ENCODE peak calls at places on chromosomes 13 and 19, in eight cellular contexts. One of them, this sample, is unnamed.

GRCh38 chr19:40217027-40217810 is 965 bp downstream of the TTC9B start:
- DNase-seq in GM19239: no peak
- DNase-seq in esophagus squamous epithelium: no peak
- DNase-seq in amniotic stem cell: no peak
- DNase-seq in HTR-8/SVneo: no peak
- DNase-seq in transverse colon: peak
- DNase-seq in effector CD8-positive, alpha-beta T cell: no peak
- DNase-seq in HFF-Myc: no peak
- DNase-seq in this sample: no peak

GRCh38 chr19:17246681-17247425 is 1.1 kb upstream of the NR2F6 start:
- DNase-seq in transverse colon: peak
- DNase-seq in GM19239: no peak
- DNase-seq in HTR-8/SVneo: no peak
- DNase-seq in effector CD8-positive, alpha-beta T cell: no peak
- DNase-seq in esophagus squamous epithelium: no peak
- DNase-seq in amniotic stem cell: no peak
- DNase-seq in HFF-Myc: no peak
- DNase-seq in this sample: peak

GRCh38 chr19:44697670-44698034 is 1.3 kb upstream of the CEACAM16 start:
- DNase-seq in HTR-8/SVneo: no peak
- DNase-seq in HFF-Myc: no peak
- DNase-seq in effector CD8-positive, alpha-beta T cell: no peak
- DNase-seq in esophagus squamous epithelium: no peak
- DNase-seq in amniotic stem cell: no peak
- DNase-seq in transverse colon: no peak
- DNase-seq in GM19239: no peak
- DNase-seq in this sample: no peak

GRCh38 chr13:41356788-41357187 is 45.7 kb downstream of the NAA16 start:
- DNase-seq in esophagus squamous epithelium: no peak
- DNase-seq in GM19239: no peak
- DNase-seq in transverse colon: no peak
- DNase-seq in HTR-8/SVneo: no peak
- DNase-seq in effector CD8-positive, alpha-beta T cell: no peak
- DNase-seq in amniotic stem cell: no peak
- DNase-seq in HFF-Myc: no peak
- DNase-seq in this sample: no peak

GRCh38 chr13:31670831-31671617 is 68.3 kb upstream of the RXFP2 start:
- DNase-seq in transverse colon: no peak
- DNase-seq in effector CD8-positive, alpha-beta T cell: no peak
- DNase-seq in amniotic stem cell: no peak
- DNase-seq in GM19239: no peak
- DNase-seq in esophagus squamous epithelium: no peak
- DNase-seq in HFF-Myc: peak
- DNase-seq in HTR-8/SVneo: no peak
- DNase-seq in this sample: no peak

GRCh38 chr19:15303105-15303780 is 29.1 kb downstream of the BRD4 start:
- DNase-seq in effector CD8-positive, alpha-beta T cell: no peak
- DNase-seq in GM19239: no peak
- DNase-seq in amniotic stem cell: no peak
- DNase-seq in esophagus squamous epithelium: no peak
- DNase-seq in HTR-8/SVneo: no peak
- DNase-seq in HFF-Myc: no peak
- DNase-seq in transverse colon: no peak
- DNase-seq in this sample: no peak

GRCh38 chr19:29098863-29099481 is 114.0 kb downstream of the UQCRFS1 start:
- DNase-seq in transverse colon: peak
- DNase-seq in esophagus squamous epithelium: no peak
- DNase-seq in amniotic stem cell: no peak
- DNase-seq in HFF-Myc: peak
- DNase-seq in GM19239: no peak
- DNase-seq in effector CD8-positive, alpha-beta T cell: no peak
- DNase-seq in HTR-8/SVneo: peak
- DNase-seq in this sample: no peak

GRCh38 chr13:114124921-114125320 is 7.5 kb downstream of the RASA3 start:
- DNase-seq in GM19239: no peak
- DNase-seq in transverse colon: no peak
- DNase-seq in effector CD8-positive, alpha-beta T cell: peak
- DNase-seq in HFF-Myc: no peak
- DNase-seq in HTR-8/SVneo: no peak
- DNase-seq in amniotic stem cell: peak
- DNase-seq in esophagus squamous epithelium: no peak
- DNase-seq in this sample: no peak

GRCh38 chr13:44763604-44764311 is 187.6 kb upstream of the TSC22D1 start:
- DNase-seq in transverse colon: peak
- DNase-seq in effector CD8-positive, alpha-beta T cell: no peak
- DNase-seq in esophagus squamous epithelium: no peak
- DNase-seq in HTR-8/SVneo: no peak
- DNase-seq in amniotic stem cell: no peak
- DNase-seq in HFF-Myc: no peak
- DNase-seq in GM19239: no peak
- DNase-seq in this sample: no peak

GRCh38 chr13:97889803-97890202 is 63.7 kb upstream of the IPO5 start:
- DNase-seq in HFF-Myc: no peak
- DNase-seq in amniotic stem cell: no peak
- DNase-seq in GM19239: no peak
- DNase-seq in HTR-8/SVneo: no peak
- DNase-seq in effector CD8-positive, alpha-beta T cell: no peak
- DNase-seq in esophagus squamous epithelium: no peak
- DNase-seq in transverse colon: no peak
- DNase-seq in this sample: no peak

GRCh38 chr13:69644447-69644846 is 463.2 kb upstream of the ATXN8OS start:
- DNase-seq in effector CD8-positive, alpha-beta T cell: no peak
- DNase-seq in HFF-Myc: no peak
- DNase-seq in GM19239: no peak
- DNase-seq in transverse colon: no peak
- DNase-seq in HTR-8/SVneo: no peak
- DNase-seq in esophagus squamous epithelium: no peak
- DNase-seq in amniotic stem cell: no peak
- DNase-seq in this sample: no peak

GRCh38 chr19:29612121-29612520 is 6.0 kb downstream of the POP4 start:
- DNase-seq in amniotic stem cell: no peak
- DNase-seq in HFF-Myc: no peak
- DNase-seq in transverse colon: no peak
- DNase-seq in esophagus squamous epithelium: no peak
- DNase-seq in effector CD8-positive, alpha-beta T cell: no peak
- DNase-seq in HTR-8/SVneo: no peak
- DNase-seq in GM19239: no peak
- DNase-seq in this sample: no peak

GRCh38 chr19:49543032-49543431 is 15.2 kb downstream of the RCN3 start:
- DNase-seq in GM19239: no peak
- DNase-seq in esophagus squamous epithelium: no peak
- DNase-seq in HTR-8/SVneo: no peak
- DNase-seq in transverse colon: no peak
- DNase-seq in amniotic stem cell: no peak
- DNase-seq in effector CD8-positive, alpha-beta T cell: no peak
- DNase-seq in HFF-Myc: no peak
- DNase-seq in this sample: no peak

GRCh38 chr19:49157445-49158224 is at the start of gene TRPM4:
- DNase-seq in HFF-Myc: no peak
- DNase-seq in amniotic stem cell: peak
- DNase-seq in HTR-8/SVneo: peak
- DNase-seq in esophagus squamous epithelium: no peak
- DNase-seq in GM19239: no peak
- DNase-seq in effector CD8-positive, alpha-beta T cell: peak
- DNase-seq in transverse colon: peak
- DNase-seq in this sample: peak

GRCh38 chr19:46411088-46412033 is 2.0 kb downstream of the CCDC8 start:
- DNase-seq in effector CD8-positive, alpha-beta T cell: no peak
- DNase-seq in esophagus squamous epithelium: no peak
- DNase-seq in transverse colon: no peak
- DNase-seq in HFF-Myc: no peak
- DNase-seq in amniotic stem cell: no peak
- DNase-seq in GM19239: no peak
- DNase-seq in HTR-8/SVneo: no peak
- DNase-seq in this sample: no peak

GRCh38 chr19:30222428-30222873 is 149.7 kb upstream of the ZNF536 start:
- DNase-seq in GM19239: peak
- DNase-seq in esophagus squamous epithelium: no peak
- DNase-seq in HTR-8/SVneo: no peak
- DNase-seq in transverse colon: no peak
- DNase-seq in HFF-Myc: no peak
- DNase-seq in effector CD8-positive, alpha-beta T cell: no peak
- DNase-seq in amniotic stem cell: no peak
- DNase-seq in this sample: peak

GRCh38 chr19:1000095-1000494 is at the start of gene GRIN3B:
- DNase-seq in esophagus squamous epithelium: no peak
- DNase-seq in GM19239: peak
- DNase-seq in HFF-Myc: no peak
- DNase-seq in HTR-8/SVneo: peak
- DNase-seq in transverse colon: peak
- DNase-seq in effector CD8-positive, alpha-beta T cell: peak
- DNase-seq in amniotic stem cell: no peak
- DNase-seq in this sample: peak

GRCh38 chr13:109448629-109449028 is 337.8 kb downstream of the IRS2 start:
- DNase-seq in effector CD8-positive, alpha-beta T cell: no peak
- DNase-seq in amniotic stem cell: no peak
- DNase-seq in transverse colon: no peak
- DNase-seq in HFF-Myc: no peak
- DNase-seq in esophagus squamous epithelium: no peak
- DNase-seq in HTR-8/SVneo: no peak
- DNase-seq in GM19239: no peak
- DNase-seq in this sample: no peak

GRCh38 chr13:64088491-64088890 is 2672.8 kb upstream of the PCDH20 start:
- DNase-seq in GM19239: no peak
- DNase-seq in transverse colon: no peak
- DNase-seq in HTR-8/SVneo: no peak
- DNase-seq in effector CD8-positive, alpha-beta T cell: no peak
- DNase-seq in amniotic stem cell: no peak
- DNase-seq in HFF-Myc: no peak
- DNase-seq in esophagus squamous epithelium: no peak
- DNase-seq in this sample: no peak

GRCh38 chr19:17073869-17074627 is 1.2 kb downstream of the HAUS8 start:
- DNase-seq in HTR-8/SVneo: no peak
- DNase-seq in esophagus squamous epithelium: no peak
- DNase-seq in GM19239: no peak
- DNase-seq in amniotic stem cell: no peak
- DNase-seq in HFF-Myc: no peak
- DNase-seq in effector CD8-positive, alpha-beta T cell: no peak
- DNase-seq in transverse colon: peak
- DNase-seq in this sample: no peak

GRCh38 chr13:96898212-96898611 is 96.1 kb downstream of the OXGR1 start:
- DNase-seq in effector CD8-positive, alpha-beta T cell: no peak
- DNase-seq in HFF-Myc: no peak
- DNase-seq in esophagus squamous epithelium: no peak
- DNase-seq in GM19239: no peak
- DNase-seq in transverse colon: no peak
- DNase-seq in amniotic stem cell: peak
- DNase-seq in HTR-8/SVneo: no peak
- DNase-seq in this sample: no peak

GRCh38 chr19:4503224-4504170 is 14.8 kb downstream of the PLIN4 start:
- DNase-seq in amniotic stem cell: no peak
- DNase-seq in transverse colon: no peak
- DNase-seq in HTR-8/SVneo: no peak
- DNase-seq in HFF-Myc: no peak
- DNase-seq in effector CD8-positive, alpha-beta T cell: no peak
- DNase-seq in GM19239: no peak
- DNase-seq in esophagus squamous epithelium: no peak
- DNase-seq in this sample: no peak